ENCODE peak calls at places on chromosomes 2 and 18, in six cellular contexts. M is lower lobe of right lung, Y is uterus, S is gastrocnemius medialis, E is cardiac muscle cell, G is dorsolateral prefrontal cortex. I is an unnamed sample.

GRCh38 chr2:207896525-207897295 is 127.0 kb upstream of the FZD5 start:
- DNase-seq in M (no peak), S (no peak), E (no peak), G (no peak), Y (no peak), I (no peak)

GRCh38 chr2:197269815-197270214 is 40.8 kb downstream of the ANKRD44 start:
- DNase-seq in M (no peak), S (no peak), Y (no peak), G (no peak), E (no peak), I (no peak)

GRCh38 chr2:173752152-173752551 is 213.0 kb downstream of the SP3 start:
- DNase-seq in G (no peak), Y (no peak), S (no peak), E (peak), M (no peak), I (no peak)

GRCh38 chr2:199495147-199495546 is 37.4 kb upstream of the SATB2 start:
- DNase-seq in G (no peak), E (no peak), M (no peak), Y (no peak), S (no peak), I (no peak)

GRCh38 chr2:134504586-134505336 is 214.0 kb downstream of the TMEM163 start:
- DNase-seq in M (no peak), S (no peak), Y (no peak), E (no peak), G (no peak), I (peak)

GRCh38 chr18:39260565-39260964 is 1695.0 kb upstream of the CELF4 start:
- DNase-seq in G (no peak), Y (no peak), S (no peak), M (no peak), E (no peak), I (no peak)

GRCh38 chr2:18777250-18777812 is 188.0 kb upstream of the NT5C1B start:
- DNase-seq in S (no peak), M (no peak), Y (no peak), G (no peak), E (no peak), I (no peak)

GRCh38 chr18:6781846-6782245 is 52.3 kb downstream of the ARHGAP28 start:
- DNase-seq in Y (peak), M (no peak), G (no peak), S (peak), E (peak), I (no peak)

GRCh38 chr2:30293303-30293912 is 62.1 kb downstream of the LBH start:
- DNase-seq in E (peak), Y (peak), S (no peak), G (peak), M (no peak), I (peak)

GRCh38 chr2:36882532-36882931 is 83.8 kb downstream of the STRN start:
- DNase-seq in G (no peak), E (no peak), Y (no peak), M (no peak), S (no peak), I (no peak)

GRCh38 chr2:236047886-236048540 is 120.2 kb downstream of the GBX2 start:
- DNase-seq in Y (no peak), G (no peak), M (no peak), E (no peak), S (no peak), I (peak)

GRCh38 chr2:170814551-170815245 is 2.0 kb upstream of the GAD1 start:
- DNase-seq in S (no peak), Y (no peak), G (no peak), M (no peak), E (no peak), I (no peak)

GRCh38 chr2:1586251-1586945 is 157.9 kb downstream of the PXDN start:
- DNase-seq in S (no peak), E (no peak), M (peak), Y (no peak), G (no peak), I (no peak)

GRCh38 chr2:74010087-74010541 is 25.4 kb downstream of the TET3 start:
- DNase-seq in E (peak), S (no peak), G (no peak), M (peak), Y (peak), I (peak)

GRCh38 chr2:215843579-215843978 is 169.8 kb downstream of the MREG start:
- DNase-seq in M (no peak), G (peak), E (peak), Y (no peak), S (peak), I (peak)

GRCh38 chr2:196239622-196240587 is 68.5 kb upstream of the STK17B start:
- DNase-seq in S (peak), G (no peak), Y (peak), M (peak), E (peak), I (peak)

GRCh38 chr2:61727746-61728145 is 126.1 kb downstream of the FAM161A start:
- DNase-seq in G (no peak), E (peak), S (no peak), M (no peak), Y (no peak), I (no peak)

GRCh38 chr2:216687646-216688045 is 7.7 kb downstream of the IGFBP5 start:
- DNase-seq in E (no peak), S (no peak), G (no peak), Y (no peak), M (no peak), I (no peak)

GRCh38 chr2:96321230-96322103 is 3.6 kb upstream of the ITPRIPL1 start:
- DNase-seq in Y (no peak), M (peak), S (no peak), G (peak), E (no peak), I (no peak)

GRCh38 chr2:46977899-46978298 is 62.3 kb upstream of the MCFD2 start:
- DNase-seq in S (no peak), G (no peak), Y (no peak), M (peak), E (no peak), I (no peak)

GRCh38 chr2:213649176-213649575 is 364.9 kb downstream of the SPAG16 start:
- DNase-seq in G (no peak), Y (no peak), M (no peak), S (no peak), E (no peak), I (no peak)

GRCh38 chr2:147222506-147222905 is 622.3 kb upstream of the ACVR2A start:
- DNase-seq in E (no peak), Y (no peak), S (no peak), M (no peak), G (no peak), I (no peak)

GRCh38 chr2:105515581-105516415 is 116.9 kb upstream of the FHL2 start:
- DNase-seq in M (peak), Y (no peak), S (peak), E (no peak), G (no peak), I (no peak)

GRCh38 chr2:208501217-208501616 is 94.6 kb downstream of the PTH2R start:
- DNase-seq in S (no peak), Y (no peak), M (no peak), G (no peak), E (no peak), I (no peak)

GRCh38 chr2:88181511-88181910 is 11.4 kb downstream of the THNSL2 start:
- DNase-seq in S (no peak), M (no peak), G (no peak), Y (no peak), E (peak), I (peak)

GRCh38 chr2:130354135-130354420 is 1.8 kb upstream of the PTPN18 start:
- DNase-seq in E (no peak), M (no peak), Y (no peak), G (no peak), S (no peak), I (no peak)

GRCh38 chr2:168944065-168944464 is 43.0 kb downstream of the G6PC2 start:
- DNase-seq in Y (no peak), E (peak), M (no peak), G (no peak), S (no peak), I (no peak)

GRCh38 chr2:151984424-151984823 is 114.4 kb downstream of the CACNB4 start:
- DNase-seq in E (no peak), S (no peak), G (no peak), M (no peak), Y (no peak), I (no peak)

GRCh38 chr18:33577688-33578370 is at the start of gene ASXL3:
- DNase-seq in M (peak), S (no peak), Y (peak), E (peak), G (peak), I (no peak)

GRCh38 chr2:138811454-138811853 is 31.3 kb upstream of the NXPH2 start:
- DNase-seq in Y (no peak), E (no peak), G (no peak), M (no peak), S (no peak), I (no peak)

GRCh38 chr2:201546576-201546975 is 95.0 kb downstream of the STRADB start:
- DNase-seq in G (no peak), E (peak), Y (no peak), M (no peak), S (no peak), I (no peak)

GRCh38 chr2:162070228-162070918 is 3.6 kb downstream of the DPP4 start:
- DNase-seq in Y (no peak), E (no peak), M (no peak), S (no peak), G (no peak), I (no peak)

GRCh38 chr18:48733854-48734253 is 195.0 kb downstream of the CTIF start:
- DNase-seq in Y (no peak), M (no peak), S (peak), E (no peak), G (no peak), I (no peak)

GRCh38 chr2:36965751-36966369 is 476 bp downstream of the STRN start:
- DNase-seq in G (no peak), E (no peak), M (peak), Y (no peak), S (peak), I (no peak)

GRCh38 chr2:33133436-33133835 is 186.7 kb downstream of the LTBP1 start:
- DNase-seq in M (no peak), Y (peak), E (peak), G (no peak), S (peak), I (no peak)

GRCh38 chr2:205808493-205809121 is 126.3 kb downstream of the NRP2 start:
- DNase-seq in M (no peak), G (no peak), Y (no peak), E (peak), S (peak), I (no peak)
- H3K27ac ChIP-seq in M (no peak), G (no peak), Y (no peak), E (no peak), S (no peak), I (no peak)

DNA sequence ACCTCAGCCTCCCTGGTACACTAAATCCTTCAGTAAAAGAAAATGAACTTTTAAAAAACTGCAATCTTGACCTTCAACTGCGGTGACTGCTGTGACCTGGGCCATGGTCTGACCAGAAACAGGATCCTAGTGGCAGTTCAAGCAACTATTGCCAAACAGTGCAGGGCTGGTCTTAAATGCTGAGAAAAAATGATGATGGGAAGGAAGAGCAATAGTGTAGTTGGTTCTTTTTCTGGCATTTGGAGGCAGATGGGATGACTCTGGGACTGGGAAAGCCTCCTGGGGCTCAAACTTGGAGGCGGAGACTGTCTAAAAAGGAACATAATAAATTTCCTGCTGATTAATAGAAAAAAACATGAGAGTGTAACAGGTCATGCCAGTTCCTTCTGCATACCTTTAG is 45.4 kb downstream of the CHN1 start:
- DNase-seq in G (no peak), S (no peak), M (no peak), E (no peak), Y (no peak), I (no peak)
- H3K27ac ChIP-seq in G (no peak), S (no peak), M (no peak), E (peak), Y (no peak), I (no peak)

DNA sequence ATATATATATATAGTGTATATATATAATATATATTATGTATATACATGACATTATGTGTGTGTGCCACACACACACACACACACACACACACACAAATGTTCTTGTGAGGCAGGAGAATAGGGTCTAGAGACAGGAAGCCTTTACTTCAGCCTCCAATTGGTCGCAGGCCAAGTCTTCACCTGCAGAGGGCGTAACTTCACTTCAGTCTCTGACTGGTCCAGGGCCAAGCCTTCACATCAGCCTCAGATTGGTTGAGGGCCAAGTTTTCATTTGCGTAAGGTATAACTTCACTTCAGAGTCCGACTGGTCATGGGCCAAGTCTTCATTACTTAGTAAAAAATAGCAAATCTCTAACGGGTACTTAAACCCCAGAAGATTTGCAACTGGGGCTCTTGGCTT is 13.2 kb upstream of the SS18 start:
- DNase-seq in Y (no peak), E (no peak), S (no peak), M (no peak), G (no peak), I (no peak)
- H3K27ac ChIP-seq in Y (no peak), E (no peak), S (no peak), M (no peak), G (no peak), I (no peak)

GRCh38 chr2:48108455-48108854 is 202.2 kb upstream of the FBXO11 start:
- DNase-seq in S (no peak), E (no peak), M (no peak), Y (no peak), G (no peak), I (no peak)

GRCh38 chr2:48104418-48104817 is 198.1 kb upstream of the FBXO11 start:
- DNase-seq in E (no peak), S (no peak), G (no peak), Y (no peak), M (no peak), I (no peak)

GRCh38 chr2:48105848-48106247 is 199.6 kb upstream of the FBXO11 start:
- DNase-seq in M (no peak), Y (no peak), E (no peak), S (no peak), G (peak), I (no peak)

GRCh38 chr2:48109491-48110204 is 203.3 kb upstream of the FBXO11 start:
- DNase-seq in S (no peak), Y (no peak), M (no peak), G (no peak), E (no peak), I (no peak)

GRCh38 chr2:48107326-48107925 is 201.1 kb upstream of the FBXO11 start:
- DNase-seq in Y (no peak), M (no peak), S (no peak), G (no peak), E (peak), I (peak)
- H3K27ac ChIP-seq in Y (peak), M (peak), S (peak), G (peak), E (no peak), I (peak)

GRCh38 chr2:172083725-172084483 is 1.4 kb upstream of the DLX1 start:
- DNase-seq in G (no peak), S (no peak), M (no peak), Y (no peak), E (no peak), I (no peak)
- H3K27ac ChIP-seq in G (no peak), S (no peak), M (no peak), Y (no peak), E (no peak), I (no peak)

GRCh38 chr2:99158599-99158998 is 3.8 kb downstream of the LIPT1 start:
- DNase-seq in Y (no peak), S (no peak), M (no peak), G (no peak), E (no peak), I (no peak)
- H3K27ac ChIP-seq in Y (no peak), S (no peak), M (no peak), G (no peak), E (no peak), I (no peak)

DNA sequence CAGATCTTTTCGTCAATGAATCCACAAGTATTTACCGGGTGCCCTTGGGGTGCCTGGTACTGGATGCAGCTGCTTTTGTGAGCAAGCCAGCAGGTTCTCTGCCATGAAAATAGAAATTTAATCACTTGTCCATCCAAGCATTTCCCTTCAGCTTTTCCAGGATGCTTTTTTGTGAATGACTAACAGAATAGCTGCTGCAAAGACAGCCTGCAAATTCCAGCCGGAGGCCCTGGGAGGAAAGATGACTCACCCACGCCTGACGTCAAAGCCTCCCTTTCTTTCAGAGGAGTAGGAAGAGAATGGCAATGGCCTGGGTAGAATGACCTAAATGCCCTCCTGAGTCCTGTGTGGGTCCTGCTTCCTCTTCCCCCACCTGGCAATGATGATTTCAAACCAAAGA is 111.9 kb downstream of the AP1S3 start:
- DNase-seq in M (no peak), S (peak), E (peak), G (peak), Y (peak), I (peak)
- H3K27ac ChIP-seq in M (no peak), S (no peak), E (peak), G (peak), Y (peak), I (peak)

GRCh38 chr2:101119431-101119830 is 31.8 kb downstream of the TBC1D8 start:
- DNase-seq in M (no peak), G (peak), Y (peak), E (no peak), S (peak), I (no peak)

GRCh38 chr2:101120124-101120996 is 30.8 kb downstream of the TBC1D8 start:
- DNase-seq in M (peak), G (no peak), Y (peak), S (peak), E (peak), I (peak)

GRCh38 chr2:101124061-101124460 is 27.1 kb downstream of the TBC1D8 start:
- DNase-seq in G (no peak), M (no peak), S (no peak), Y (no peak), E (no peak), I (no peak)

GRCh38 chr2:101124684-101125366 is 26.4 kb downstream of the TBC1D8 start:
- DNase-seq in Y (peak), S (peak), M (peak), E (peak), G (no peak), I (peak)

GRCh38 chr2:101121174-101121573 is 30.0 kb downstream of the TBC1D8 start:
- DNase-seq in M (no peak), E (no peak), S (peak), Y (no peak), G (no peak), I (no peak)
- H3K27ac ChIP-seq in M (peak), E (no peak), S (peak), Y (peak), G (no peak), I (peak)

DNA sequence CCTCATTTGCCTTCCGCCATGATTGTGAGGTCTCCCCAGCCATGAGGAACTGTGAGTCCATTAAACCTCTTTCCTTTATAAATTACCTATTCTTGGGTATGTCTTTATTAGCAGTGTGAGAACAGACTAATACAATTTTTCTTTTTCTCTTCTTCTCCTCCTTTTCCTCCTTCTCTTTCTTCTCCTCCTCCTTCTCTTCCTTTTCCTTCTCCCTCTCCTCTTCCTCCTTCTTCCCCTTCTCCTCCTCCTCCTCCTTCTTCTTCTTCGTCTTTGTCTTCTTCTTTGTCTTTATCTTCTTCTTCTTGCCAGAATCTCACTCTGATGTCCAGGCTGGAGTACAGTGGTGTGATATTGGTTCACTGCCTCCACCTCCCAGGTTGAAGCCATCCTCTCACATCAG is 20.2 kb downstream of the SKA1 start:
- DNase-seq in E (no peak), S (no peak), M (no peak), G (no peak), Y (no peak), I (no peak)
- H3K27ac ChIP-seq in E (no peak), S (no peak), M (no peak), G (no peak), Y (no peak), I (no peak)